ENCODE peak calls at places on chromosomes 13 and 19, in seven cellular contexts. One of them, this sample, is unnamed.

GRCh38 chr13:109840201-109840892 is 54.0 kb upstream of the IRS2 start:
- DNase-seq in neuronal stem cell: peak
- DNase-seq in mesenchymal stem cell: peak
- DNase-seq in mesendoderm: peak
- DNase-seq in H9: no peak
- DNase-seq in H1: no peak
- DNase-seq in trophoblast cell: peak
- DNase-seq in this sample: peak

GRCh38 chr13:96053003-96053703 is at the start of gene UGGT2:
- DNase-seq in neuronal stem cell: peak
- DNase-seq in mesenchymal stem cell: peak
- DNase-seq in mesendoderm: peak
- DNase-seq in H9: peak
- DNase-seq in H1: peak
- DNase-seq in trophoblast cell: peak
- DNase-seq in this sample: peak

GRCh38 chr19:28956971-28957370 is 256.0 kb downstream of the UQCRFS1 start:
- DNase-seq in neuronal stem cell: no peak
- DNase-seq in mesenchymal stem cell: no peak
- DNase-seq in mesendoderm: no peak
- DNase-seq in H9: no peak
- DNase-seq in H1: no peak
- DNase-seq in trophoblast cell: peak
- DNase-seq in this sample: no peak

GRCh38 chr13:51282322-51282721 is 57.2 kb upstream of the SERPINE3 start:
- DNase-seq in neuronal stem cell: no peak
- DNase-seq in mesenchymal stem cell: no peak
- DNase-seq in mesendoderm: no peak
- DNase-seq in H9: peak
- DNase-seq in H1: no peak
- DNase-seq in trophoblast cell: no peak
- DNase-seq in this sample: no peak

GRCh38 chr19:45632468-45633196 is 6.6 kb downstream of the EML2 start:
- DNase-seq in neuronal stem cell: peak
- DNase-seq in mesenchymal stem cell: peak
- DNase-seq in mesendoderm: peak
- DNase-seq in H9: peak
- DNase-seq in H1: no peak
- DNase-seq in trophoblast cell: peak
- DNase-seq in this sample: peak

GRCh38 chr19:41226053-41226873 is 7.2 kb downstream of the AXL start:
- DNase-seq in neuronal stem cell: peak
- DNase-seq in mesenchymal stem cell: peak
- DNase-seq in mesendoderm: peak
- DNase-seq in H9: peak
- DNase-seq in H1: no peak
- DNase-seq in trophoblast cell: peak
- DNase-seq in this sample: peak

GRCh38 chr13:99778500-99778899 is 193.1 kb downstream of the ZIC5 start:
- DNase-seq in neuronal stem cell: no peak
- DNase-seq in mesenchymal stem cell: no peak
- DNase-seq in mesendoderm: peak
- DNase-seq in H9: no peak
- DNase-seq in H1: no peak
- DNase-seq in trophoblast cell: no peak
- DNase-seq in this sample: no peak

GRCh38 chr13:104837756-104838155 is 1697.7 kb downstream of the EFNB2 start:
- DNase-seq in neuronal stem cell: no peak
- DNase-seq in mesenchymal stem cell: no peak
- DNase-seq in mesendoderm: no peak
- DNase-seq in H9: no peak
- DNase-seq in H1: no peak
- DNase-seq in trophoblast cell: no peak
- DNase-seq in this sample: no peak

GRCh38 chr13:113167575-113167974 is 9.1 kb downstream of the PROZ start:
- DNase-seq in neuronal stem cell: no peak
- DNase-seq in mesenchymal stem cell: no peak
- DNase-seq in mesendoderm: no peak
- DNase-seq in H9: no peak
- DNase-seq in H1: no peak
- DNase-seq in trophoblast cell: no peak
- DNase-seq in this sample: no peak

GRCh38 chr19:7483720-7484201 is 5.1 kb downstream of the PEX11G start:
- DNase-seq in neuronal stem cell: no peak
- DNase-seq in mesenchymal stem cell: no peak
- DNase-seq in mesendoderm: no peak
- DNase-seq in H9: no peak
- DNase-seq in H1: no peak
- DNase-seq in trophoblast cell: peak
- DNase-seq in this sample: no peak

GRCh38 chr19:45169602-45170001 is 8.4 kb downstream of the TRAPPC6A start:
- DNase-seq in neuronal stem cell: no peak
- DNase-seq in mesenchymal stem cell: no peak
- DNase-seq in mesendoderm: no peak
- DNase-seq in H9: no peak
- DNase-seq in H1: no peak
- DNase-seq in trophoblast cell: no peak
- DNase-seq in this sample: no peak

GRCh38 chr19:18433735-18434398 is 4.1 kb downstream of the ISYNA1 start:
- DNase-seq in neuronal stem cell: no peak
- DNase-seq in mesenchymal stem cell: no peak
- DNase-seq in mesendoderm: peak
- DNase-seq in H9: peak
- DNase-seq in H1: no peak
- DNase-seq in trophoblast cell: peak
- DNase-seq in this sample: no peak

GRCh38 chr19:29263305-29264080 is 50.5 kb upstream of the UQCRFS1 start:
- DNase-seq in neuronal stem cell: peak
- DNase-seq in mesenchymal stem cell: no peak
- DNase-seq in mesendoderm: peak
- DNase-seq in H9: peak
- DNase-seq in H1: no peak
- DNase-seq in trophoblast cell: peak
- DNase-seq in this sample: peak

GRCh38 chr13:44404261-44405139 is 30.9 kb downstream of the SERP2 start:
- DNase-seq in neuronal stem cell: no peak
- DNase-seq in mesenchymal stem cell: no peak
- DNase-seq in mesendoderm: peak
- DNase-seq in H9: peak
- DNase-seq in H1: no peak
- DNase-seq in trophoblast cell: no peak
- DNase-seq in this sample: no peak

GRCh38 chr13:75415720-75416119 is 66.2 kb downstream of the TBC1D4 start:
- DNase-seq in neuronal stem cell: no peak
- DNase-seq in mesenchymal stem cell: peak
- DNase-seq in mesendoderm: no peak
- DNase-seq in H9: no peak
- DNase-seq in H1: no peak
- DNase-seq in trophoblast cell: peak
- DNase-seq in this sample: peak

GRCh38 chr19:52703917-52704316 is 30.9 kb downstream of the ZNF611 start:
- DNase-seq in neuronal stem cell: no peak
- DNase-seq in mesenchymal stem cell: no peak
- DNase-seq in mesendoderm: no peak
- DNase-seq in H9: no peak
- DNase-seq in H1: no peak
- DNase-seq in trophoblast cell: no peak
- DNase-seq in this sample: no peak

GRCh38 chr13:24822640-24823039 is 58.7 kb downstream of the RNF17 start:
- DNase-seq in neuronal stem cell: no peak
- DNase-seq in mesenchymal stem cell: no peak
- DNase-seq in mesendoderm: no peak
- DNase-seq in H9: no peak
- DNase-seq in H1: no peak
- DNase-seq in trophoblast cell: no peak
- DNase-seq in this sample: no peak

GRCh38 chr13:23289917-23290357 is 109.2 kb downstream of the SGCG start:
- DNase-seq in neuronal stem cell: no peak
- DNase-seq in mesenchymal stem cell: no peak
- DNase-seq in mesendoderm: no peak
- DNase-seq in H9: no peak
- DNase-seq in H1: no peak
- DNase-seq in trophoblast cell: no peak
- DNase-seq in this sample: peak

GRCh38 chr13:60164490-60164889 is 762 bp upstream of the DIAPH3 start:
- DNase-seq in neuronal stem cell: no peak
- DNase-seq in mesenchymal stem cell: no peak
- DNase-seq in mesendoderm: peak
- DNase-seq in H9: no peak
- DNase-seq in H1: no peak
- DNase-seq in trophoblast cell: peak
- DNase-seq in this sample: peak

GRCh38 chr13:36685912-36686311 is 12.1 kb downstream of the SERTM1 start:
- DNase-seq in neuronal stem cell: no peak
- DNase-seq in mesenchymal stem cell: no peak
- DNase-seq in mesendoderm: no peak
- DNase-seq in H9: no peak
- DNase-seq in H1: no peak
- DNase-seq in trophoblast cell: no peak
- DNase-seq in this sample: peak

GRCh38 chr19:45069056-45069455 is 7.2 kb downstream of the ZNF296 start:
- DNase-seq in neuronal stem cell: no peak
- DNase-seq in mesenchymal stem cell: peak
- DNase-seq in mesendoderm: peak
- DNase-seq in H9: peak
- DNase-seq in H1: no peak
- DNase-seq in trophoblast cell: no peak
- DNase-seq in this sample: no peak

GRCh38 chr19:10789876-10790275 is 46.1 kb downstream of the TMED1 start:
- DNase-seq in neuronal stem cell: no peak
- DNase-seq in mesenchymal stem cell: no peak
- DNase-seq in mesendoderm: no peak
- DNase-seq in H9: no peak
- DNase-seq in H1: no peak
- DNase-seq in trophoblast cell: no peak
- DNase-seq in this sample: no peak

GRCh38 chr13:19991531-19991930 is 33.0 kb downstream of the ZMYM2 start:
- DNase-seq in neuronal stem cell: no peak
- DNase-seq in mesenchymal stem cell: no peak
- DNase-seq in mesendoderm: no peak
- DNase-seq in H9: no peak
- DNase-seq in H1: no peak
- DNase-seq in trophoblast cell: no peak
- DNase-seq in this sample: no peak
- H4K8ac ChIP-seq in neuronal stem cell: no peak
- H4K8ac ChIP-seq in mesenchymal stem cell: no peak
- H4K8ac ChIP-seq in mesendoderm: no peak
- H4K8ac ChIP-seq in H9: no peak
- H4K8ac ChIP-seq in H1: no peak
- H4K8ac ChIP-seq in trophoblast cell: no peak
- H4K8ac ChIP-seq in this sample: no peak

GRCh38 chr19:33152178-33152577 is 20.3 kb downstream of the WDR88 start:
- DNase-seq in neuronal stem cell: no peak
- DNase-seq in mesenchymal stem cell: no peak
- DNase-seq in mesendoderm: no peak
- DNase-seq in H9: no peak
- DNase-seq in H1: no peak
- DNase-seq in trophoblast cell: peak
- DNase-seq in this sample: peak
- H4K8ac ChIP-seq in neuronal stem cell: no peak
- H4K8ac ChIP-seq in mesenchymal stem cell: no peak
- H4K8ac ChIP-seq in mesendoderm: no peak
- H4K8ac ChIP-seq in H9: no peak
- H4K8ac ChIP-seq in H1: no peak
- H4K8ac ChIP-seq in trophoblast cell: no peak
- H4K8ac ChIP-seq in this sample: no peak

DNA sequence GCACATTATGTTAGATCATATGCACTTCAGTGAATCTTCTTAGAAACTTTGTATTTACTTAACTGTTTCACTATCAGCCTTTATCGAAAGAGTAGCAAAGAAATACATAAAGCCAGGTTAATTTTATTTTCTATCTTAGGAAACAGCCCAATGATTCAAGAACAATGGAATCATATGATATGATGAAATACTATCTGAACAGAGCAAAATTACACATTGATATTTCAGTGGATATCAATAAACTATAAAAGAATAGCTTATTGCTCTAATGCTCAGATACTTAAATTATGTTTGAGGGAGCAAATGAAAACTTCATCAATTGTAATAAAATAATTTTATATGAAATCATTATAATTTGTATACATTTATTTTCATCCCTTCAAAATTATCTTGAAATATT is 1100.5 kb upstream of the MIR17HG start:
- DNase-seq in neuronal stem cell: no peak
- DNase-seq in mesenchymal stem cell: no peak
- DNase-seq in mesendoderm: no peak
- DNase-seq in H9: no peak
- DNase-seq in H1: no peak
- DNase-seq in trophoblast cell: no peak
- DNase-seq in this sample: no peak
- H4K8ac ChIP-seq in neuronal stem cell: no peak
- H4K8ac ChIP-seq in mesenchymal stem cell: no peak
- H4K8ac ChIP-seq in mesendoderm: no peak
- H4K8ac ChIP-seq in H9: no peak
- H4K8ac ChIP-seq in H1: no peak
- H4K8ac ChIP-seq in trophoblast cell: no peak
- H4K8ac ChIP-seq in this sample: no peak

GRCh38 chr13:32940601-32941000 is 75.6 kb upstream of the KL start:
- DNase-seq in neuronal stem cell: no peak
- DNase-seq in mesenchymal stem cell: peak
- DNase-seq in mesendoderm: no peak
- DNase-seq in H9: no peak
- DNase-seq in H1: no peak
- DNase-seq in trophoblast cell: no peak
- DNase-seq in this sample: peak

GRCh38 chr13:32946558-32946957 is 69.7 kb upstream of the KL start:
- DNase-seq in neuronal stem cell: no peak
- DNase-seq in mesenchymal stem cell: no peak
- DNase-seq in mesendoderm: no peak
- DNase-seq in H9: no peak
- DNase-seq in H1: no peak
- DNase-seq in trophoblast cell: no peak
- DNase-seq in this sample: no peak

GRCh38 chr13:32938907-32939306 is 77.3 kb upstream of the KL start:
- DNase-seq in neuronal stem cell: no peak
- DNase-seq in mesenchymal stem cell: peak
- DNase-seq in mesendoderm: peak
- DNase-seq in H9: no peak
- DNase-seq in H1: no peak
- DNase-seq in trophoblast cell: peak
- DNase-seq in this sample: peak

GRCh38 chr13:32941368-32941767 is 74.9 kb upstream of the KL start:
- DNase-seq in neuronal stem cell: no peak
- DNase-seq in mesenchymal stem cell: no peak
- DNase-seq in mesendoderm: no peak
- DNase-seq in H9: no peak
- DNase-seq in H1: no peak
- DNase-seq in trophoblast cell: no peak
- DNase-seq in this sample: no peak
- H4K8ac ChIP-seq in neuronal stem cell: no peak
- H4K8ac ChIP-seq in mesenchymal stem cell: no peak
- H4K8ac ChIP-seq in mesendoderm: no peak
- H4K8ac ChIP-seq in H9: no peak
- H4K8ac ChIP-seq in H1: no peak
- H4K8ac ChIP-seq in trophoblast cell: no peak
- H4K8ac ChIP-seq in this sample: no peak

GRCh38 chr19:55309437-55309836 is 15.7 kb downstream of the TMEM150B start:
- DNase-seq in neuronal stem cell: no peak
- DNase-seq in mesenchymal stem cell: no peak
- DNase-seq in mesendoderm: no peak
- DNase-seq in H9: no peak
- DNase-seq in H1: no peak
- DNase-seq in trophoblast cell: no peak
- DNase-seq in this sample: no peak
- H4K8ac ChIP-seq in neuronal stem cell: no peak
- H4K8ac ChIP-seq in mesenchymal stem cell: no peak
- H4K8ac ChIP-seq in mesendoderm: no peak
- H4K8ac ChIP-seq in H9: no peak
- H4K8ac ChIP-seq in H1: no peak
- H4K8ac ChIP-seq in trophoblast cell: no peak
- H4K8ac ChIP-seq in this sample: no peak

GRCh38 chr19:32154418-32154817 is 191.0 kb upstream of the ZNF507 start:
- DNase-seq in neuronal stem cell: no peak
- DNase-seq in mesenchymal stem cell: no peak
- DNase-seq in mesendoderm: no peak
- DNase-seq in H9: no peak
- DNase-seq in H1: no peak
- DNase-seq in trophoblast cell: no peak
- DNase-seq in this sample: no peak
- H4K8ac ChIP-seq in neuronal stem cell: no peak
- H4K8ac ChIP-seq in mesenchymal stem cell: no peak
- H4K8ac ChIP-seq in mesendoderm: no peak
- H4K8ac ChIP-seq in H9: no peak
- H4K8ac ChIP-seq in H1: no peak
- H4K8ac ChIP-seq in trophoblast cell: no peak
- H4K8ac ChIP-seq in this sample: no peak

This sample was measured in IMR-90.